ENCODE peak calls at places on chromosomes 13 and 19, in six cellular contexts. One of them, this sample, is unnamed.

GRCh38 chr13:75327132-75327505 is 154.8 kb downstream of the TBC1D4 start:
- DNase-seq in stimulated activated CD8-positive, alpha-beta memory T cell treated with anti-CD3 and anti-CD28 coated beads, Interleukin-4, amount 100 ng/mL, for 1 hour: no peak
- DNase-seq in epithelial cell of proximal tubule: no peak
- DNase-seq in activated T-helper 2 cell treated with anti-CD3 and anti-CD28 coated beads, Interferon-gamma antibody, Interleukin-2, Interleukin-4, amounts not matched to agents 10 μg/mL and 5 μg/mL and 100 μg/mL, durations not matched to agents 14 hours and 24 hours and 36 hours: no peak
- DNase-seq in PC-9: no peak
- DNase-seq in stimulated activated CD4-positive, alpha-beta T cell treated with anti-CD3 and anti-CD28 coated beads, Interleukin-4, amount 100 ng/mL, for 24 hours: no peak
- DNase-seq in this sample: no peak

GRCh38 chr19:579111-579841 is 6.9 kb downstream of the BSG start:
- DNase-seq in activated T-helper 2 cell treated with anti-CD3 and anti-CD28 coated beads, Interferon-gamma antibody, Interleukin-2, Interleukin-4, amounts not matched to agents 10 μg/mL and 5 μg/mL and 100 μg/mL, durations not matched to agents 14 hours and 24 hours and 36 hours: no peak
- DNase-seq in epithelial cell of proximal tubule: no peak
- DNase-seq in PC-9: no peak
- DNase-seq in stimulated activated CD4-positive, alpha-beta T cell treated with anti-CD3 and anti-CD28 coated beads, Interleukin-4, amount 100 ng/mL, for 24 hours: no peak
- DNase-seq in stimulated activated CD8-positive, alpha-beta memory T cell treated with anti-CD3 and anti-CD28 coated beads, Interleukin-4, amount 100 ng/mL, for 1 hour: no peak
- DNase-seq in this sample: no peak

GRCh38 chr13:78228940-78229339 is 310.3 kb upstream of the EDNRB start:
- DNase-seq in stimulated activated CD8-positive, alpha-beta memory T cell treated with anti-CD3 and anti-CD28 coated beads, Interleukin-4, amount 100 ng/mL, for 1 hour: no peak
- DNase-seq in PC-9: no peak
- DNase-seq in epithelial cell of proximal tubule: no peak
- DNase-seq in stimulated activated CD4-positive, alpha-beta T cell treated with anti-CD3 and anti-CD28 coated beads, Interleukin-4, amount 100 ng/mL, for 24 hours: no peak
- DNase-seq in activated T-helper 2 cell treated with anti-CD3 and anti-CD28 coated beads, Interferon-gamma antibody, Interleukin-2, Interleukin-4, amounts not matched to agents 10 μg/mL and 5 μg/mL and 100 μg/mL, durations not matched to agents 14 hours and 24 hours and 36 hours: no peak
- DNase-seq in this sample: no peak

GRCh38 chr13:25971077-25971476 is 80.7 kb downstream of the SHISA2 start:
- DNase-seq in stimulated activated CD8-positive, alpha-beta memory T cell treated with anti-CD3 and anti-CD28 coated beads, Interleukin-4, amount 100 ng/mL, for 1 hour: no peak
- DNase-seq in activated T-helper 2 cell treated with anti-CD3 and anti-CD28 coated beads, Interferon-gamma antibody, Interleukin-2, Interleukin-4, amounts not matched to agents 10 μg/mL and 5 μg/mL and 100 μg/mL, durations not matched to agents 14 hours and 24 hours and 36 hours: no peak
- DNase-seq in PC-9: no peak
- DNase-seq in stimulated activated CD4-positive, alpha-beta T cell treated with anti-CD3 and anti-CD28 coated beads, Interleukin-4, amount 100 ng/mL, for 24 hours: no peak
- DNase-seq in epithelial cell of proximal tubule: no peak
- DNase-seq in this sample: no peak

GRCh38 chr19:17797397-17798201 is 2.7 kb downstream of the B3GNT3 start:
- DNase-seq in stimulated activated CD4-positive, alpha-beta T cell treated with anti-CD3 and anti-CD28 coated beads, Interleukin-4, amount 100 ng/mL, for 24 hours: peak
- DNase-seq in activated T-helper 2 cell treated with anti-CD3 and anti-CD28 coated beads, Interferon-gamma antibody, Interleukin-2, Interleukin-4, amounts not matched to agents 10 μg/mL and 5 μg/mL and 100 μg/mL, durations not matched to agents 14 hours and 24 hours and 36 hours: no peak
- DNase-seq in epithelial cell of proximal tubule: no peak
- DNase-seq in stimulated activated CD8-positive, alpha-beta memory T cell treated with anti-CD3 and anti-CD28 coated beads, Interleukin-4, amount 100 ng/mL, for 1 hour: no peak
- DNase-seq in PC-9: peak
- DNase-seq in this sample: no peak

GRCh38 chr13:28138012-28138755 is at the start of gene PAN3:
- DNase-seq in activated T-helper 2 cell treated with anti-CD3 and anti-CD28 coated beads, Interferon-gamma antibody, Interleukin-2, Interleukin-4, amounts not matched to agents 10 μg/mL and 5 μg/mL and 100 μg/mL, durations not matched to agents 14 hours and 24 hours and 36 hours: peak
- DNase-seq in stimulated activated CD8-positive, alpha-beta memory T cell treated with anti-CD3 and anti-CD28 coated beads, Interleukin-4, amount 100 ng/mL, for 1 hour: peak
- DNase-seq in epithelial cell of proximal tubule: no peak
- DNase-seq in PC-9: peak
- DNase-seq in stimulated activated CD4-positive, alpha-beta T cell treated with anti-CD3 and anti-CD28 coated beads, Interleukin-4, amount 100 ng/mL, for 24 hours: peak
- DNase-seq in this sample: peak

GRCh38 chr19:38850976-38851621 is 1.3 kb upstream of the HNRNPL start:
- DNase-seq in epithelial cell of proximal tubule: no peak
- DNase-seq in activated T-helper 2 cell treated with anti-CD3 and anti-CD28 coated beads, Interferon-gamma antibody, Interleukin-2, Interleukin-4, amounts not matched to agents 10 μg/mL and 5 μg/mL and 100 μg/mL, durations not matched to agents 14 hours and 24 hours and 36 hours: no peak
- DNase-seq in stimulated activated CD4-positive, alpha-beta T cell treated with anti-CD3 and anti-CD28 coated beads, Interleukin-4, amount 100 ng/mL, for 24 hours: peak
- DNase-seq in stimulated activated CD8-positive, alpha-beta memory T cell treated with anti-CD3 and anti-CD28 coated beads, Interleukin-4, amount 100 ng/mL, for 1 hour: no peak
- DNase-seq in PC-9: no peak
- DNase-seq in this sample: no peak

GRCh38 chr19:18833849-18834643 is 2.3 kb downstream of the UPF1 start:
- DNase-seq in stimulated activated CD4-positive, alpha-beta T cell treated with anti-CD3 and anti-CD28 coated beads, Interleukin-4, amount 100 ng/mL, for 24 hours: no peak
- DNase-seq in epithelial cell of proximal tubule: no peak
- DNase-seq in PC-9: no peak
- DNase-seq in stimulated activated CD8-positive, alpha-beta memory T cell treated with anti-CD3 and anti-CD28 coated beads, Interleukin-4, amount 100 ng/mL, for 1 hour: no peak
- DNase-seq in activated T-helper 2 cell treated with anti-CD3 and anti-CD28 coated beads, Interferon-gamma antibody, Interleukin-2, Interleukin-4, amounts not matched to agents 10 μg/mL and 5 μg/mL and 100 μg/mL, durations not matched to agents 14 hours and 24 hours and 36 hours: no peak
- DNase-seq in this sample: no peak

GRCh38 chr13:33520480-33520839 is 234.9 kb upstream of the STARD13 start:
- DNase-seq in PC-9: no peak
- DNase-seq in stimulated activated CD8-positive, alpha-beta memory T cell treated with anti-CD3 and anti-CD28 coated beads, Interleukin-4, amount 100 ng/mL, for 1 hour: no peak
- DNase-seq in activated T-helper 2 cell treated with anti-CD3 and anti-CD28 coated beads, Interferon-gamma antibody, Interleukin-2, Interleukin-4, amounts not matched to agents 10 μg/mL and 5 μg/mL and 100 μg/mL, durations not matched to agents 14 hours and 24 hours and 36 hours: no peak
- DNase-seq in epithelial cell of proximal tubule: no peak
- DNase-seq in stimulated activated CD4-positive, alpha-beta T cell treated with anti-CD3 and anti-CD28 coated beads, Interleukin-4, amount 100 ng/mL, for 24 hours: no peak
- DNase-seq in this sample: no peak